ENCODE peak calls at places on chromosomes 11 and 22, in eight cellular contexts. C, P, U, F, M, Y, K and R are unnamed samples.

GRCh38 chr11:30789270-30789669 is 203.1 kb upstream of the MPPED2 start:
- DNase-seq in C (no peak), P (no peak), U (peak), F (no peak), M (peak), Y (no peak), K (no peak), R (no peak)

GRCh38 chr11:2700415-2701211 is 819 bp upstream of the KCNQ1OT1 start:
- DNase-seq in C (peak), P (peak), U (peak), F (no peak), M (no peak), Y (peak), K (peak), R (peak)

GRCh38 chr11:44622190-44622650 is 56.8 kb downstream of the CD82 start:
- DNase-seq in C (peak), P (no peak), U (no peak), F (no peak), M (no peak), Y (no peak), K (no peak), R (peak)

GRCh38 chr11:13297308-13297916 is 19.8 kb downstream of the BMAL1 start:
- DNase-seq in C (no peak), P (no peak), U (no peak), F (no peak), M (no peak), Y (no peak), K (no peak), R (no peak)

GRCh38 chr11:2300290-2300935 is 1.3 kb downstream of the C11orf21 start:
- DNase-seq in C (peak), P (no peak), U (no peak), F (no peak), M (no peak), Y (no peak), K (peak), R (peak)

GRCh38 chr11:69455969-69456368 is 25.5 kb upstream of the LINC01488 start:
- DNase-seq in C (no peak), P (no peak), U (no peak), F (no peak), M (no peak), Y (no peak), K (peak), R (peak)

GRCh38 chr11:79437981-79438630 is 2.7 kb downstream of the TENM4 start:
- DNase-seq in C (peak), P (peak), U (peak), F (no peak), M (no peak), Y (peak), K (peak), R (peak)

GRCh38 chr22:41469218-41469851 is 418 bp downstream of the ACO2 start:
- DNase-seq in C (no peak), P (peak), U (no peak), F (no peak), M (no peak), Y (no peak), K (no peak), R (no peak)

GRCh38 chr11:27018902-27019544 is 21.6 kb upstream of the BBOX1 start:
- DNase-seq in C (no peak), P (no peak), U (peak), F (no peak), M (no peak), Y (no peak), K (no peak), R (no peak)

GRCh38 chr22:43884600-43885318 is 7.1 kb downstream of the PNPLA5 start:
- DNase-seq in C (no peak), P (peak), U (peak), F (no peak), M (no peak), Y (peak), K (peak), R (peak)

GRCh38 chr22:43148581-43148980 is 2.8 kb upstream of the TSPO start:
- DNase-seq in C (no peak), P (no peak), U (peak), F (no peak), M (no peak), Y (no peak), K (no peak), R (peak)

GRCh38 chr11:18243783-18244362 is 4.6 kb downstream of the SAA2 start:
- DNase-seq in C (no peak), P (peak), U (peak), F (no peak), M (peak), Y (peak), K (no peak), R (no peak)

GRCh38 chr11:25211635-25212251 is 714.9 kb downstream of the LUZP2 start:
- DNase-seq in C (no peak), P (no peak), U (no peak), F (no peak), M (no peak), Y (no peak), K (no peak), R (no peak)

GRCh38 chr11:23413057-23413456 is 552.8 kb upstream of the CCDC179 start:
- DNase-seq in C (no peak), P (no peak), U (no peak), F (no peak), M (no peak), Y (no peak), K (no peak), R (no peak)